ENCODE peak calls at places on chromosomes 16 and 17, in seven cellular contexts. R, P, S, G, K, V and A are unnamed samples. For H3K4me1, the result is how much of the 10 kb centered on the place peaks cover.

GRCh38 chr17:17366941-17367885 is 64.0 kb downstream of the NT5M start:
- DNase-seq in R (no peak), P (no peak), G (no peak), S (no peak), V (no peak), K (no peak), A (no peak)

GRCh38 chr17:31386542-31387075 is 4.9 kb upstream of the RAB11FIP4 start:
- DNase-seq in K (no peak), V (no peak), R (no peak), S (no peak), P (no peak), G (no peak), A (no peak)

GRCh38 chr17:40431231-40431602 is 12.0 kb upstream of the IGFBP4 start:
- DNase-seq in R (no peak), K (no peak), P (no peak), G (no peak), V (no peak), S (no peak), A (no peak)

GRCh38 chr17:51869387-51869786 is 289.1 kb downstream of the CA10 start:
- DNase-seq in P (no peak), S (no peak), V (no peak), G (no peak), K (no peak), R (peak), A (no peak)

GRCh38 chr17:70128727-70129238 is 40.5 kb upstream of the KCNJ2 start:
- DNase-seq in G (no peak), R (no peak), K (no peak), P (no peak), V (no peak), S (no peak), A (no peak)

GRCh38 chr16:25212636-25213035 is 4.1 kb upstream of the AQP8 start:
- DNase-seq in G (no peak), V (no peak), S (no peak), P (no peak), R (no peak), K (no peak), A (no peak)

GRCh38 chr16:67995423-67995822 is 3.9 kb downstream of the DPEP2 start:
- DNase-seq in P (no peak), V (no peak), K (no peak), S (no peak), R (no peak), G (no peak), A (no peak)

GRCh38 chr17:81537343-81537855 is 9.2 kb downstream of the FSCN2 start:
- DNase-seq in G (no peak), S (peak), V (no peak), K (peak), R (peak), P (no peak), A (peak)

GRCh38 chr17:19978206-19978802 is 676 bp upstream of the AKAP10 start:
- DNase-seq in P (no peak), V (no peak), S (no peak), G (no peak), K (no peak), R (peak), A (no peak)

GRCh38 chr16:21284414-21284813 is 6.3 kb upstream of the CRYM start:
- DNase-seq in K (no peak), R (no peak), S (no peak), G (no peak), V (no peak), P (no peak), A (no peak)

GRCh38 chr17:61454095-61454931 is 2.1 kb downstream of the TBX4 start:
- DNase-seq in G (no peak), S (no peak), R (no peak), V (no peak), P (peak), K (no peak), A (no peak)

GRCh38 chr17:37060966-37061365 is 112.2 kb downstream of the AATF start:
- DNase-seq in P (no peak), G (no peak), K (no peak), R (no peak), V (no peak), S (no peak), A (peak)

GRCh38 chr17:76567634-76568432 is 17.8 kb downstream of the ST6GALNAC2 start:
- DNase-seq in K (peak), P (no peak), R (no peak), S (no peak), V (no peak), G (no peak), A (no peak)

GRCh38 chr16:53910990-53911389 is 207.0 kb downstream of the FTO start:
- DNase-seq in S (no peak), K (no peak), G (no peak), V (no peak), P (no peak), R (no peak), A (no peak)

DNA sequence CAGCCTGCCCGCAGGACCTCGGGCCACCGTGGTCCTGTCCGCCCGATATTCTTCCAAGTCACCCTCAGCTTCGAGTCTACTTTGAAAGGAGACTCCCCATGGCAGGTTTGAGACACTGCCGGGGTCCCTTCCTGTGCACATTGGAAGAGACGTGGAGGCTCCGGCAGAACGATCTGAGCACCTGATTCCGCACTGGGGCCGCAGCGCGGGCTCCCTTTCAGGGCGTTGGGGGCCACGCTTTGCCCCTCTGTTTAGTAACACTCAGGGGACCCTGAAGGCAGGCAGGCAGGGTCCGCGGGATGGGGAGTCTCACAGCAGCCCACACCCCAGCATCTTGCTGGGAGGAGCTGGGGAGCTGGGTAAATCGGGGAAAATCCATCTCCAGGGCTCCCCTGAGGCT is 30.6 kb downstream of the SOX8 start:
- DNase-seq in G (no peak), K (no peak), S (no peak), P (no peak), V (no peak), R (no peak), A (no peak)
- H3K4me1 ChIP-seq in G (under half), K (under half), S (under half), P (under half), V (under half), R (under half), A (under half)

DNA sequence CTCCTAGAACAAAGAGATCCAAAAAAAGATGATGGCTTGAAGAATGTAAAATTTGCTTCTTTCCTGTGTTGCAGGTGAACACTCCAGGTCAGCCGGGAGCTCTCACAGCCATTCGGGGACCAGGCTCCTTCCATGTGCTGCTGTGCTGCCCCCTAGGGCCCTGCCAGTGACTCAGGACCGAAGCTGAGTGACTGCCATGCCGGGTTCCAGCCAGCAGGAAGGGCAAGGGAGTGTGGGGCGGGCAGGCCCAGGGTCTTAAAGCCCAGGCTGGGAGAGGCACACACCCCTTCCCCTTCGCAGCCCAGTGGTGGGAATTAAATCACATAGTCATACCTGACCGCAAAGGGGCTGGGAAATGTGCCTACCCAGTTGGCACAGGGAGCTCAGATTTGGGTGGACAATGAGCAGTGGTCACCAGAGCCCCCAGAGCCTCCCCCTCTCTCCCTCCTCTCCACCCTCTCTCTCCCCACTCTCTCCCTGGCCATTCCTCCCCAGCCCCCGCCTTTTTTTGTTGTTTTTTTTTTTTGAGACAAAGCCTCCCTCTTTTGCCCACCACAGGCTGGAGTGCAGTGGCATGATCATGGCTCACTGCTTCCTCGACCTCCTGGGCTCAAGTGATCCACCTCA is 11.5 kb downstream of the EPOP start:
- DNase-seq in P (peak), G (no peak), V (peak), R (peak), S (peak), K (peak), A (peak)
- H3K4me1 ChIP-seq in P (under half), G (under half), V (under half), R (under half), S (under half), K (under half), A (under half)

GRCh38 chr16:86382774-86383407 is 127.4 kb upstream of the FOXF1 start:
- DNase-seq in S (no peak), V (no peak), P (no peak), K (no peak), R (no peak), G (no peak), A (no peak)
- H3K4me1 ChIP-seq in S (under half), V (under half), P (half or more), K (under half), R (under half), G (under half), A (under half)

GRCh38 chr16:30644334-30644830 is 6.4 kb upstream of the PRR14 start:
- DNase-seq in P (no peak), K (no peak), R (no peak), S (no peak), G (no peak), V (no peak), A (no peak)

GRCh38 chr16:30636599-30636998 is 14.2 kb upstream of the PRR14 start:
- DNase-seq in K (no peak), R (no peak), S (no peak), G (no peak), V (no peak), P (no peak), A (no peak)

GRCh38 chr16:30637952-30638351 is 12.8 kb upstream of the PRR14 start:
- DNase-seq in V (no peak), S (peak), R (peak), K (no peak), G (no peak), P (no peak), A (peak)

GRCh38 chr16:30645727-30646126 is 5.0 kb upstream of the PRR14 start:
- DNase-seq in V (no peak), S (no peak), G (no peak), K (no peak), P (no peak), R (no peak), A (no peak)

DNA sequence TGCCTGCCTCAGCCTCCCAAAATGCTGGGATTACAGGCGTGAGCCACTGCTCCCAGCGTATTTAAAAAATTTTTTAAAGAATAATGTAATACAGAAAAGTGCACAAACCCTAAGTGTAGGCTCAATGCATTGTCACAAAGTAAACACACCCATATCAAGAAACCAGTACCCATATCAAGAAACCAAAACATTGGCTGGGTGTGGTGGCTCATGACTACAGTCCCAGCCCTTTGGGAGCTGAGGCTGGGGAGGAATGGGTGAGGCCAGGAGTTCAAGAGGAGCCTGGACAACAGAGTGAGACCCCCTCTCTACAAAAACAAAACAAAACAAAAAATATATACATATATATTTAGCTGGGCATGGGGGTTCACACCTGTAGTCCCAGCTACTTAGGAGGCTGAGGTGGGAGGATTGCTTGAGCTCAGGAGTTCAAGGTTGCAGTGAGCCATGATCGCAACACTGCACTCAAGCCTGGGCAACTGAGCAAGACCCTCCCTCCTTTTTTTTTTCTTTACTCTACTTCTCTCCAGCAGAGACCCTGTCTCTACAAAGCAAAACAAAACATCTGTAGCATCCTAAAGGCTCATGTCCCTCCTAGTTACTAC is 9.3 kb upstream of the PRR14 start:
- DNase-seq in R (no peak), V (no peak), K (peak), S (no peak), P (no peak), G (no peak), A (no peak)
- H3K4me1 ChIP-seq in R (under half), V (under half), K (under half), S (under half), P (under half), G (under half), A (under half)

GRCh38 chr17:78884876-78885667 is 17.9 kb downstream of the CEP295NL start:
- DNase-seq in S (no peak), K (no peak), R (no peak), V (no peak), P (no peak), G (no peak), A (no peak)
- H3K4me1 ChIP-seq in S (under half), K (under half), R (under half), V (half or more), P (half or more), G (under half), A (under half)

GRCh38 chr17:57576744-57577143 is 168.4 kb downstream of the CCDC182 start:
- DNase-seq in V (no peak), P (no peak), R (no peak), S (no peak), G (no peak), K (no peak), A (no peak)

GRCh38 chr17:57578608-57578990 is 166.5 kb downstream of the CCDC182 start:
- DNase-seq in S (no peak), V (no peak), K (no peak), G (no peak), P (no peak), R (no peak), A (no peak)

GRCh38 chr17:57580055-57580739 is 164.9 kb downstream of the CCDC182 start:
- DNase-seq in V (no peak), S (no peak), G (no peak), K (no peak), R (no peak), P (no peak), A (no peak)

GRCh38 chr17:57579245-57579644 is 165.9 kb downstream of the CCDC182 start:
- DNase-seq in G (no peak), P (no peak), R (no peak), V (no peak), S (no peak), K (no peak), A (no peak)

DNA sequence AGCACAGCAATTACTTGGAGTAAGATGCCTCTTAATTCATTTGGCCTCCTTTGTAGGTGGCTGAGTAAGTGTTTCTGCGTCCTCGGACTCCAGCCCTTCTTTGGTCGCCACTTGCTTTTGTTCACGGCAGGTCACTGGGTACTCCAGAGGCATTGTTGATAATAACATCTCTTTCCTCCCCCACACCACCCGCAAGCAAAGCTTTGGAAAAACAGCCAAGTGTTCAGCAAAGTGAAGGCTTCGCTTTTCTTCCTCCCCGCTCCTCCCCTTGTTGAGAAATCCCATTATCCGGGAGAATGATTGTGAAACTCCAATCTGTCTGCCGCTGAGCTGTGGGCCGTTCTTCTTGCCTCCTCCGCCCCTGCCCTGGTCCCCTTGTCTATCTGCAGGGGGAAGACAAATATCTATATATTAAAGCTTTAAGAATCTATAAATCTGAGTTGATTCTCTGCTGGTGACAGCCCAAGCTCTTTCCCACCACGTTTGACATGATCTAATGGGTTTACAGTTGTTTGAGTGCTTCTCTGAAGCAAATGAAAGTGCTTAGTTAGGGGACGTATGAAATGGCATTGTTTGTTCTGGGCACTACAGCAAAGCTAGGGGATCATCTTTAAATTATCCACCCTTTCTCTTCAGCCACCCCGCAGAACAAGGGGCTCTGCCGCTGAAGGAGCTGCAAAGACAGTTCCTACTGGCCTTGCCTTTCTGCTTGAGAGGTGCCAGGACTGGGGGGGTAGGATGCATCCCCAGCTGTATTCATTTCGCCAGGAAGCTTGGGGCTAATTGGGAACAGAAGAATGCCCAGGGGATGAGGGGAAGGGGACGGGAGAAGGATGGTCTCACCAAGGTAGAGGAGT is 167.1 kb downstream of the CCDC182 start:
- DNase-seq in R (no peak), K (no peak), G (peak), V (peak), S (no peak), P (peak), A (no peak)
- H3K4me1 ChIP-seq in R (under half), K (under half), G (under half), V (under half), S (under half), P (under half), A (under half)

GRCh38 chr17:78878261-78878660 is 24.7 kb downstream of the CEP295NL start:
- DNase-seq in P (no peak), G (no peak), V (no peak), K (no peak), R (no peak), S (no peak), A (no peak)
- H3K4me1 ChIP-seq in P (half or more), G (under half), V (half or more), K (under half), R (under half), S (under half), A (under half)

DNA sequence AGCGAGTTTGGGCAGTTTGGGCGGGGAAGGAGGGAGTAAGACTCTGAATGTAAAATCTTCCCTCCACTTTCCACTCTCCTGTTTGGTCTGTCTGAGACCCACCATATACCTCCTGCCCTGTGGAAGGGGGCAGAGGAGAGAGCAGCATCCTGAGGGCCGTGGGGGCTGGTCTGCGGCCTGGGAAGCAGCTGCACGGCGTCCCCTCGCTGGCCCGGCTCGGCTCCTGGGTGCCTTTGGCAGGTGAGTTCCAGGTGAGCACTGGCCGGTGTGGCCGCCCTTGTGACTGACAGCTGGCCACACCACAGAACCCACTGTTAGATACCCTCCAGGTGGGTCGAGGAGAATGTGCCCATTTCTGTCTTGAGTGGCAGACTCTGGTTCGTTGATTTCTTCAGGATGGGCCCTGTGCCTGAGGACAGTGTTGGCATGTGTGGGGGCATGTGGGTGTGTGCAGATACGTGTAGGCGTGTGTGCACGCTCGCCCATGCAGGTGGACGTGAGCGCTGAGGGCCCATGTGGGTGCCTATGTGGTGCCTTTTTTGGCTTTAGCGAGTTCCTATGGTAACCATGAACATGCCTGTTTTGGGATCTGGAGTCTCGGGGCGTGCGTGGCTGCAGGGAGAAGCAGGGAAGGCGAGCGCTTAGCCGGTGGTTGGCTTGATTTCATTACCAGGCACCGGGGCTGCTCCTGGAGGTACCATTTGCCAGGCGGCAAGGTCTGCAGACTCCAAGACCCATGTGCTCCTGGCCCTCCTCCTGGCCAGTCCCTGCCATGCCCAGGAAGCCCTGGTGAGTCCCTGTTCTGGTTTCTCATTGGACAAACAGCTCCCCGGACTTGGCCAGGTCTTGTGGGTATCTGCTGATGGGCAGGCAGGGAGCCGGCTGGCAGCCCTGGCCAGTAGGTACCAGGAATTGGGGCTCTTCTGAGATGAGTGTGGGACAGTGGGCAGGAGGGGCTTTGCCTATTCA is 12.4 kb downstream of the RAP1GAP2 start:
- DNase-seq in V (no peak), R (no peak), S (no peak), K (no peak), P (no peak), G (no peak), A (no peak)
- H3K4me1 ChIP-seq in V (under half), R (under half), S (under half), K (under half), P (under half), G (under half), A (under half)

GRCh38 chr16:14366447-14366846 is 263.6 kb downstream of the PARN start:
- DNase-seq in K (no peak), P (no peak), G (no peak), S (no peak), R (no peak), V (no peak), A (no peak)
- H3K4me1 ChIP-seq in K (under half), P (under half), G (under half), S (under half), R (under half), V (under half), A (under half)